ENCODE peak calls at places on chromosomes 6 and 20, in four cellular contexts. Y is CD4-positive, alpha-beta T cell; L is neural progenitor cell; A is fibroblast of lung. G is an unnamed sample.
A peak's percentile ranks its signal among the peaks of the same experiment; 100 is the strongest.

GRCh38 chr6:125306756-125307149 is 5.0 kb upstream of the HDDC2 start:
- DNase-seq in L (no peak), A (no peak), Y (no peak), G (no peak)

GRCh38 chr6:24710519-24711303 is 8.2 kb downstream of the C6orf62 start:
- DNase-seq in Y (no peak), A (no peak), L (no peak), G (no peak)

GRCh38 chr20:22312744-22313346 is 271.5 kb downstream of the FOXA2 start:
- DNase-seq in A (peak; percentile 2), L (peak; percentile 64), Y (no peak), G (peak; percentile 37)

GRCh38 chr20:19934792-19935491 is 82.2 kb upstream of the NAA20 start:
- DNase-seq in L (no peak), A (no peak), Y (no peak), G (no peak)

GRCh38 chr20:12171927-12172581 is 254.4 kb downstream of the BTBD3 start:
- DNase-seq in Y (no peak), L (no peak), A (peak; percentile 93), G (no peak)

GRCh38 chr20:62707981-62708521 is 585 bp upstream of the NTSR1 start:
- DNase-seq in A (no peak), L (peak; percentile 65), Y (no peak), G (peak; percentile 48)

GRCh38 chr6:162728177-162728571 is 400 bp downstream of the PACRG start:
- DNase-seq in L (peak; percentile 23), Y (no peak), A (peak; percentile 10), G (no peak)

GRCh38 chr20:45833883-45834796 is 541 bp downstream of the SNX21 start:
- DNase-seq in Y (peak; percentile 11), A (peak; percentile 67), L (peak; percentile 85), G (peak; percentile 84)

GRCh38 chr6:76465410-76465809 is 392.9 kb upstream of the IMPG1 start:
- DNase-seq in A (no peak), L (no peak), Y (no peak), G (no peak)

GRCh38 chr6:166751051-166751595 is 124.1 kb upstream of the RPS6KA2 start:
- DNase-seq in A (peak; percentile 22), L (peak; percentile 49), Y (no peak), G (peak; percentile 91)

GRCh38 chr20:38117635-38118034 is 47.4 kb downstream of the TGM2 start:
- DNase-seq in Y (no peak), A (peak; percentile 97), L (no peak), G (no peak)

G was measured in ELF-1.